ENCODE peak calls at places on chromosomes 2 and 18, in six cellular contexts. W is CD8-positive, alpha-beta T cell; F is lower lobe of right lung; H is bronchial epithelial cell; L is left ventricle myocardium inferior; X is GM12864. A is an unnamed sample.

GRCh38 chr2:139055165-139055564 is 275.0 kb upstream of the NXPH2 start:
- DNase-seq in W (no peak), F (no peak), X (no peak), H (no peak), L (no peak), A (no peak)

GRCh38 chr2:159637988-159638501 is 21.7 kb upstream of the BAZ2B start:
- DNase-seq in F (no peak), L (no peak), W (no peak), H (peak; percentile 100), X (no peak), A (no peak)

GRCh38 chr18:63071566-63072175 is 247.9 kb downstream of the BCL2 start:
- DNase-seq in W (no peak), X (no peak), H (peak; percentile 22), L (no peak), F (no peak), A (no peak)

GRCh38 chr2:46615555-46616487 is 136.5 kb downstream of the TMEM247 start:
- DNase-seq in H (peak; percentile 16), F (no peak), L (no peak), W (peak; percentile 8), X (no peak), A (peak; percentile 8)

GRCh38 chr18:48819781-48820482 is 130.8 kb downstream of the SMAD7 start:
- DNase-seq in X (no peak), H (no peak), W (no peak), L (peak; percentile 6), F (peak; percentile 20), A (no peak)

GRCh38 chr18:10860937-10861336 is 288.4 kb downstream of the PIEZO2 start:
- DNase-seq in W (no peak), X (no peak), H (no peak), L (no peak), F (no peak), A (no peak)

GRCh38 chr18:43129946-43130523 is 14.6 kb upstream of the RIT2 start:
- DNase-seq in X (no peak), L (no peak), W (no peak), H (no peak), F (no peak), A (no peak)

GRCh38 chr2:165016772-165017411 is 61.6 kb upstream of the SLC38A11 start:
- DNase-seq in H (peak; percentile 53), F (no peak), X (no peak), L (no peak), W (no peak), A (peak; percentile 16)

GRCh38 chr2:99605036-99605435 is 115.2 kb upstream of the REV1 start:
- DNase-seq in L (no peak), H (no peak), W (no peak), X (no peak), F (no peak), A (no peak)

GRCh38 chr2:135055182-135055786 is 3.2 kb downstream of the RAB3GAP1 start:
- DNase-seq in W (no peak), F (no peak), X (no peak), H (peak; percentile 75), L (no peak), A (no peak)

GRCh38 chr2:28647682-28648081 is 103.9 kb upstream of the PPP1CB start:
- DNase-seq in X (no peak), F (no peak), H (no peak), L (no peak), W (no peak), A (no peak)

GRCh38 chr2:10286216-10287037 is 16.3 kb upstream of the HPCAL1 start:
- DNase-seq in X (no peak), W (no peak), F (peak; percentile 82), H (no peak), L (peak; percentile 44), A (no peak)

GRCh38 chr2:667332-668000 is 9.7 kb downstream of the TMEM18 start:
- DNase-seq in H (peak; percentile 81), W (no peak), F (no peak), X (no peak), L (no peak), A (no peak)

GRCh38 chr2:119250891-119251290 is 27.3 kb downstream of the STEAP3 start:
- DNase-seq in H (no peak), X (no peak), F (no peak), W (no peak), L (no peak), A (no peak)

GRCh38 chr2:119251652-119252051 is 28.0 kb downstream of the STEAP3 start:
- DNase-seq in F (no peak), W (no peak), H (no peak), L (no peak), X (no peak), A (no peak)

GRCh38 chr2:119253760-119254600 is 30.3 kb downstream of the STEAP3 start:
- DNase-seq in X (no peak), F (no peak), L (no peak), W (no peak), H (no peak), A (no peak)

GRCh38 chr2:119253114-119253702 is 29.6 kb downstream of the STEAP3 start:
- DNase-seq in X (no peak), L (no peak), H (peak; percentile 77), F (no peak), W (no peak), A (no peak)

GRCh38 chr2:119252186-119253113 is 28.8 kb downstream of the STEAP3 start:
- DNase-seq in X (no peak), L (no peak), H (peak; percentile 98), F (no peak), W (no peak), A (no peak)
- TF ChIP-seq CTCF in X (no peak), L (no peak), H (no peak), F (no peak), W (no peak), A (no peak)

GRCh38 chr2:153519260-153519875 is 40.8 kb upstream of the RPRM start:
- DNase-seq in X (peak; percentile 5), H (peak; percentile 46), W (peak; percentile 20), F (no peak), L (no peak), A (peak; percentile 38)
- TF ChIP-seq CTCF in X (peak; percentile 65), H (peak; percentile 73), W (peak; percentile 88), F (peak; percentile 77), L (peak; percentile 76), A (peak; percentile 55)

DNA sequence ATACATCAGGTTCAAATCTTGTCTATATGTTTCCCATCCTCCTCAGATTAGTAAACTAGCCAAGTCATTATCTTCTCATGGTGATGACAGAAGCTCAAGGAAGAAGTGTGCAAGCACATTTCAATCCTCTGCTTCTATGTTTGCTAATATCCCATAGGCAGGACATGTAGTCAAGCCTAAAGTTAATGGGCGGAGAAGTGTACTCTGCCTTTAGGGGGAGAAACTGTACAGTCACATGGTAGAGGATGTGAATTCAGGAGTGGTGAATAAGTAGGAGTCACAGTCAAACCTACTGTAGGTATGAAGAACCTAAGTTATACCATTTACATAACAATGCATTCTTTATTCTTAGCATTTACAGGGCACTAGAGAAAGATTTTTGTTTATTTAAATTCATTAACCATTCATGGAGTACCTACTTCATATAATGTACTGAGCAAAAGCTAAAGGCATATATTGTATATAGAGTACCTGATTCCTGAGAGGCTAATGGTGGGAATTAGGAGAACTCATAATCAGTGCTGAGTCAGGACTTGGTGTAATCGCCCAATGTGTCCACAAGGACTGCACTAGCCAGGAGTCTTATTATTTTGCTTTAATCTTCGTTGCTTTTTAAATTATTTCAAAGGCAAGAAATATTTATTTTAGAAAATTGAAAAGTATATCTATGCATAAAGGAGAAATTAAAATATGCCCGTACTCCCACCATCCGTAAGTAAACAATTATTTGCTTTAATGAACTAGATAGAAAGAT is 394.3 kb upstream of the ETAA1 start:
- DNase-seq in H (peak; percentile 50), L (no peak), F (no peak), X (no peak), W (no peak), A (no peak)
- TF ChIP-seq CTCF in H (no peak), L (no peak), F (no peak), X (no peak), W (no peak), A (no peak)

GRCh38 chr2:69786105-69786504 is 43.4 kb upstream of the GMCL1 start:
- DNase-seq in W (no peak), X (no peak), H (no peak), L (no peak), F (no peak), A (no peak)

GRCh38 chr2:69790601-69790959 is 38.9 kb upstream of the GMCL1 start:
- DNase-seq in L (no peak), H (no peak), F (no peak), W (no peak), X (no peak), A (no peak)

GRCh38 chr2:69789762-69790600 is 39.5 kb upstream of the GMCL1 start:
- DNase-seq in L (no peak), W (no peak), H (no peak), F (no peak), X (peak; percentile 52), A (peak; percentile 17)

GRCh38 chr2:69791045-69791444 is 38.4 kb upstream of the GMCL1 start:
- DNase-seq in F (no peak), H (no peak), L (no peak), X (no peak), W (no peak), A (no peak)

GRCh38 chr2:69789129-69789528 is 40.3 kb upstream of the GMCL1 start:
- DNase-seq in H (no peak), X (peak; percentile 65), W (no peak), F (no peak), L (no peak), A (peak; percentile 29)
- TF ChIP-seq CTCF in H (no peak), X (no peak), W (no peak), F (no peak), L (no peak), A (no peak)

DNA sequence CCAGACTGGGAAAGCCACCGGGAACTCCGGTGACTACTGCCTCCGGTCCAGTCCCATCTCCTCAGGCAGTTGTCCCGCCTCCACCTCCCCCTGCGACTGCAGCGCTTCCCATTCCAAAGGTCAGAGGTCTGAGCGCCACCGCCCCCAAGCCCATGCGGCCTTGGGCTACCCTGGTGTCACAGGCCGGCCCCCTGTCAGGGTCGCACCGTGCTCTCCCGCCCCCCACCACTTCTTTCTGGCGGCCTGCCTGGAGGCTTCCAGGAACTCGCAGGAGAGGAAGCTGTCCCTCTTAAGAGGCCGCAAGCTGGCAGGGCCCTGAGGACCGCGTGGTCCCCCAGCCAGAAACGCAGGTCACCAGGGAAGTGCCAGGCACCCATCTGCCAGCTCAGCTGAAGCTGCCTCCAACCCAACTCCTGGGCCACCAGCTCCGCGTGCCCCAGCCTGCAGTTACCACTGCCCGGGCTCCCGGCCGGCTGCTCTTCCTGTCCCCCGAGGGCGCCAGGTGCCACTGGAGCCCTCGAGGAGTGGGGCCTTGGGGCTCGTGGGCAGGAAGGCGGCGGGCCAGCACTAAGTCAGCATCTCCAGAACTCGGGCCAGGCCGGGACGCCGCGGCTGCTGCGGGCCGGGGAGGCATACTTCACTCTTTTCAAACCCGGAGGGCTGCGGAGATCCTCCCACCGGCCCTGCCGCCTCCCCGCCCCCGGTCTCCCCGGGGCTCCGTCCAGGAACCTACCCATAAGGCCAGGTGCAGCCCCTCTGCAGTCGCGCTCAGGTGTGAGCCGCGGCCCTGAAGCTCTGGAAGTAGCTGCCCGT is 83.3 kb upstream of the POMC start:
- DNase-seq in H (peak; percentile 21), X (no peak), F (peak; percentile 75), L (peak; percentile 59), W (no peak), A (peak; percentile 91)
- TF ChIP-seq CTCF in H (no peak), X (no peak), F (no peak), L (no peak), W (no peak), A (no peak)

A was measured in GM20000.